ENCODE peak calls at places on chromosomes 1 and 21, in four cellular contexts. One of them, this sample, is unnamed.

GRCh38 chr1:109636201-109636952 is 16.7 kb downstream of the AMPD2 start:
- DNase-seq in IMR-90: peak; percentile 62
- DNase-seq in HCT116: no peak
- DNase-seq in prostate gland: no peak
- DNase-seq in this sample: no peak

GRCh38 chr1:94617139-94617805 is 75.7 kb upstream of the F3 start:
- DNase-seq in prostate gland: no peak
- DNase-seq in IMR-90: peak; percentile 87
- DNase-seq in HCT116: peak; percentile 48
- DNase-seq in this sample: no peak

GRCh38 chr1:25529518-25530347 is 13.7 kb upstream of the LDLRAP1 start:
- DNase-seq in prostate gland: no peak
- DNase-seq in IMR-90: no peak
- DNase-seq in HCT116: no peak
- DNase-seq in this sample: no peak

GRCh38 chr1:207084701-207085180 is 3.9 kb upstream of the C4BPB start:
- DNase-seq in IMR-90: peak; percentile 61
- DNase-seq in prostate gland: peak; percentile 36
- DNase-seq in HCT116: peak; percentile 69
- DNase-seq in this sample: peak; percentile 66

GRCh38 chr1:100928128-100928527 is 32.2 kb downstream of the SLC30A7 start:
- DNase-seq in HCT116: no peak
- DNase-seq in IMR-90: no peak
- DNase-seq in prostate gland: no peak
- DNase-seq in this sample: no peak

GRCh38 chr1:220491891-220492290 is 36.0 kb upstream of the MARK1 start:
- DNase-seq in IMR-90: no peak
- DNase-seq in prostate gland: no peak
- DNase-seq in HCT116: no peak
- DNase-seq in this sample: no peak

GRCh38 chr21:38525454-38525853 is 27.2 kb upstream of the ERG start:
- DNase-seq in prostate gland: no peak
- DNase-seq in HCT116: no peak
- DNase-seq in IMR-90: no peak
- DNase-seq in this sample: no peak

GRCh38 chr1:234212764-234213406 is 160.4 kb upstream of the COA6 start:
- DNase-seq in IMR-90: peak; percentile 26
- DNase-seq in prostate gland: no peak
- DNase-seq in HCT116: no peak
- DNase-seq in this sample: no peak

GRCh38 chr1:156489166-156489934 is 11.2 kb downstream of the MEF2D start:
- DNase-seq in IMR-90: peak; percentile 36
- DNase-seq in prostate gland: no peak
- DNase-seq in HCT116: no peak
- DNase-seq in this sample: peak; percentile 63

GRCh38 chr1:155226910-155227260 is 18.4 kb downstream of the MTX1 start:
- DNase-seq in prostate gland: no peak
- DNase-seq in HCT116: no peak
- DNase-seq in IMR-90: peak; percentile 38
- DNase-seq in this sample: peak; percentile 48

GRCh38 chr1:232538224-232538942 is 91.5 kb downstream of the SIPA1L2 start:
- DNase-seq in HCT116: peak; percentile 74
- DNase-seq in prostate gland: no peak
- DNase-seq in IMR-90: peak; percentile 66
- DNase-seq in this sample: no peak

GRCh38 chr1:54581621-54582035 is 33.6 kb downstream of the ACOT11 start:
- DNase-seq in HCT116: peak; percentile 29
- DNase-seq in prostate gland: peak; percentile 96
- DNase-seq in IMR-90: peak; percentile 71
- DNase-seq in this sample: peak; percentile 96

GRCh38 chr1:15702722-15703550 is 18.8 kb downstream of the PLEKHM2 start:
- DNase-seq in HCT116: no peak
- DNase-seq in prostate gland: no peak
- DNase-seq in IMR-90: peak; percentile 29
- DNase-seq in this sample: no peak

GRCh38 chr1:100483230-100483629 is 54.7 kb upstream of the GPR88 start:
- DNase-seq in prostate gland: no peak
- DNase-seq in HCT116: no peak
- DNase-seq in IMR-90: no peak
- DNase-seq in this sample: no peak

GRCh38 chr1:204842892-204843291 is 27.8 kb upstream of the NFASC start:
- DNase-seq in prostate gland: no peak
- DNase-seq in IMR-90: no peak
- DNase-seq in HCT116: no peak
- DNase-seq in this sample: no peak

GRCh38 chr1:108897865-108898720 is 21.3 kb downstream of the GPSM2 start:
- DNase-seq in HCT116: peak; percentile 40
- DNase-seq in prostate gland: peak; percentile 29
- DNase-seq in IMR-90: peak; percentile 79
- DNase-seq in this sample: peak; percentile 40

GRCh38 chr1:56073614-56074356 is 505.6 kb downstream of the PLPP3 start:
- DNase-seq in HCT116: no peak
- DNase-seq in prostate gland: peak; percentile 8
- DNase-seq in IMR-90: peak; percentile 88
- DNase-seq in this sample: peak; percentile 87

GRCh38 chr1:156914440-156914856 is 6.0 kb upstream of the LRRC71 start:
- DNase-seq in HCT116: no peak
- DNase-seq in IMR-90: peak; percentile 57
- DNase-seq in prostate gland: no peak
- DNase-seq in this sample: no peak

GRCh38 chr1:161359316-161359715 is 8.4 kb downstream of the CFAP126 start:
- DNase-seq in prostate gland: no peak
- DNase-seq in HCT116: no peak
- DNase-seq in IMR-90: no peak
- DNase-seq in this sample: no peak

DNA sequence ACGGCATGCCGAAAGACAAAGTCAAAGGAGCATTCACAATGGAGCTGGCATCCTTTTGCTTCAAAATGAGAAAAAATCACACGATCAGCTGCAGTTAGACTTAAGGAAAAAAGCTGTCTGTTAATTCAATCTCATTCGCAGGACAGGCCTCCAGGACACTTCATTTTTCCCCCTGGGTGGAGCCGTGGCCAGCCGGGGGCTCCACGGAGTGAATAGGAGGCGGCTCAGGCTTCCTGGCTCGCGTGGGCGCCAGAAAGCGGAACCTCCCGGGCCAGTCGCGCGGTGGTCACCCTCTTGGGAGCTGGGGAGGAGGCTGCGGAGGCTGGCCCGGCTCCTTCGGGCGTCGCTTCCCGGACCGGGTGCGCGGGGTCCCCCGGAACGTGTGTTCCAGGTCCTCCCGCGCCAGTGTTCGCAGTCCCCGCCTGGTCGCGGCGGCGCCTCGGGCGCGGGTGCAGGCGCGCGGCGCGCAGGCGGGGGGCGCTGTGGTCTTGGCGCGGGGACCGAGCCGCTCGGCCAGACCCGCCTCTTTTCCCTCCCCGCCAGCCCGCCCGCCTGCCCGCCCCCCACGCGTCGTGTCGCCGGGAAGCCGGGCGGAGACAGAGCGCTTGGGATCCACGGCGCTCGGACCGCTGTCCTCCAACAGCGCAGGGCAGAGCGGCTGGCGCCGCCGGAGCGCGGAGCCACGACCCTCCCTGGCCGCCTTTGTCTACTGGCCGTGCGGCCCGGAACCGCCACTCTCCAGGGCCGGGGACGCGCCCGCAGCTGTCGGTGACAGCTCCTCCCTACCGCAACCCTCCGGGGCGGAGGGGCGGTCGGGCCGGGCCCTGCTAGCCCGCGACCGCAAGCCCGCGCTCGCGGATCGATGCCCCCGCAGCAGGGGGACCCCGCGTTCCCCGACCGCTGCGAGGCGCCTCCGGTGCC is at the start of gene RHOU:
- DNase-seq in IMR-90: peak; percentile 37
- DNase-seq in prostate gland: peak; percentile 74
- DNase-seq in HCT116: peak; percentile 12
- DNase-seq in this sample: peak; percentile 76
- TF ChIP-seq POLR2A in IMR-90: no peak
- TF ChIP-seq POLR2A in prostate gland: peak; percentile 65
- TF ChIP-seq POLR2A in HCT116: no peak
- TF ChIP-seq POLR2A in this sample: no peak

GRCh38 chr1:27561126-27561899 is 42.6 kb downstream of the AHDC1 start:
- DNase-seq in IMR-90: no peak
- DNase-seq in HCT116: no peak
- DNase-seq in prostate gland: no peak
- DNase-seq in this sample: peak; percentile 71
- H3K4me1 ChIP-seq in IMR-90: peaks cover 41% of the 10 kb centered on the region
- H3K4me1 ChIP-seq in HCT116: peaks cover 45% of the 10 kb centered on the region
- H3K4me1 ChIP-seq in prostate gland: peaks cover 16% of the 10 kb centered on the region
- H3K4me1 ChIP-seq in this sample: peaks cover 86% of the 10 kb centered on the region

DNA sequence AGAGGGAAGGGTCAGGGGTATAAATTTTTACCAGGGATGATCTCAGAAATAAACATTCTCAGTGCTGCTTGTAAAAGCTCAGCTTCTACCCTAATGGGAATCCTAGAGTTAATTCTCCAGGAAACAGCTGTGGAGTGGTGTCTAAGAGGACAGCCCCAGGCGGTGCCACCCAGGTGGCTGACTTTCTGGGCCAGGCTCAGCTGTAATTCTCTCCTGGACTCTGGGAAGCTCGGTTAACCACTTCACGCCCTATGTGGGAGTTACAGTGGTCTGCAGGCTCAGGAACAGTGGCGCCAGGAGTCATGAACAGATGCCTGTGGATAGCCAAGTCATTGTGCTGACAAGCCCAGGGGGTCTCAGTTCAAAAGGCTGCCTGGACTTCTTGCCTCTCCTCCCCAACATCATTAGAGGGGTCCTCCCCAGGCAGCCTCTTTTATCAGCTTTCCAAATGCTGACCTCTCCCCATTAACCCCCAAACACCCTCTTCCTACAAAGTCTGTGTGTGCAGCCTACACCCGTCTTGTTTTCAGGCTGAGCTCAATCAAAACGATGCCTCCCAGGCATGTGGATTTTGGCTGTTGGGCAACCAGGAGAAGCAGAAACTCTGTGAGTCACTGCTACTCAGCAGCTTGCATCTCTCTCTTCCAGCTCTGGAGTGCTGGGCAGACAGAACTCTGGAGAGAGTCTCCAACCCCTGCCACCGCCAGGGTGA is 1.2 kb downstream of the HHIPL2 start:
- DNase-seq in HCT116: no peak
- DNase-seq in prostate gland: no peak
- DNase-seq in IMR-90: peak; percentile 83
- DNase-seq in this sample: no peak
- TF ChIP-seq CTCF in HCT116: no peak
- TF ChIP-seq CTCF in prostate gland: no peak
- TF ChIP-seq CTCF in IMR-90: no peak
- TF ChIP-seq CTCF in this sample: no peak

GRCh38 chr1:10802948-10803715 is 6.7 kb upstream of the CASZ1 start:
- DNase-seq in IMR-90: no peak
- DNase-seq in prostate gland: no peak
- DNase-seq in HCT116: no peak
- DNase-seq in this sample: no peak
- TF ChIP-seq POLR2A in IMR-90: no peak
- TF ChIP-seq POLR2A in prostate gland: no peak
- TF ChIP-seq POLR2A in HCT116: no peak
- TF ChIP-seq POLR2A in this sample: no peak

DNA sequence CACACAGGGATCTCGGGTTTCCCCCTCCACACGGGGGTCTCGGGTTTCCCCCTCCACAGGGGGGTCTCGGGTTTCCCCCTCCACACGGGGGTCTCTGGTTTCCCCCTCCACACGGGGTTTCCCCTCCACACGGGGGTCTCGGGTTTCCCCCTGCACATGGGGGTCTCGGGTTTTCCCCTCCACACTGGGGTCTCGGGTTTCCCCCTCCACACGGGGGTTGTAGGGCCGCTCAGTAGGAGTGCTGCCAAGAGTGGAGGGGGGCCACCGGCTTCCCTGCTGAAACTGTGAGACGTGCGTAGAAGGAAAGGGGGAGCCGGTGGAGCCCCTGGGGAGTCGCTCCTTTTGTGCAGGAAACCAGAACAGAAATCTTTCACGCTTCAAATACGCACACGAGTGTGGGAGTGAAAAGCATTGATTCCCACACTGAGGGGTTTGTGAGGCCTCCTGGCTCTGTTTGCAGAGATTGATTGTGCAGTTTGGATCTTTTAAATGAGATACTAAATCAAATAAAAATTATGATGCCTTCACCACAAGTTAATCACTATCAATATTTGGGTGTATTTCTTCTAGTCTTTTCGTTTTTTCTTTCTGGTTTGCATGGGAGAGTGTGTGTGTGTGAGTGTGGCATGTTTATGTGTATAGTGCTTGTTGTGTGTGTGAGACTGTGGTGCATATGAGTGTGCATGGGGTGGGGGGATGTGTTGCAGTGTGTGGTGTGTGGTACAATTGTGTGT is 54.3 kb upstream of the TRAPPC10 start:
- DNase-seq in prostate gland: no peak
- DNase-seq in IMR-90: no peak
- DNase-seq in HCT116: no peak
- DNase-seq in this sample: no peak
- H3K4me1 ChIP-seq in prostate gland: no peaks in the 10 kb centered on the region
- H3K4me1 ChIP-seq in IMR-90: peaks cover 9% of the 10 kb centered on the region
- H3K4me1 ChIP-seq in HCT116: peaks cover 3% of the 10 kb centered on the region
- H3K4me1 ChIP-seq in this sample: peaks cover 16% of the 10 kb centered on the region

DNA sequence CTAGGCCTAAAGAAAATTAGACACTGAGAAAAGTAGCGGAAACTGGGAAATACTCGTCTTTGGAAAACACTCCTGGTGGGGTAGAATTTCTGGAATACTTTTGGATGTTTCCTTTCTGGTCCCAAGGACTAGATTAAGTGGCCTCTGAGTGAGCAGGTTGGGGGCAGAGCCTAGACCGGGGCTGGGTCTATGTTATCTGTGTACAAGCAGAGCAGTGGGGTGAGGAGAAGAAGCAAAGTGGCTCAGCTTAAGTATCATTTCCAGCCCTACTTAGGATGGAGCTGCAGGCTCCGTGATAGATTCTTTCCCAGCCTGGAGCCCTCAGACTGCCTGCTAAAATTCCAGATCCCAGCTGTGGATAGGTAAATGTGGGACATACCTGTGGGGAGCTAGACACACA is 7.0 kb downstream of the FMOD start:
- DNase-seq in prostate gland: no peak
- DNase-seq in IMR-90: no peak
- DNase-seq in HCT116: no peak
- DNase-seq in this sample: no peak
- TF ChIP-seq CTCF in prostate gland: no peak
- TF ChIP-seq CTCF in IMR-90: no peak
- TF ChIP-seq CTCF in HCT116: no peak
- TF ChIP-seq CTCF in this sample: no peak